ENCODE peak calls at places on chromosome 19, in ten cellular contexts. P, T, K, Y, B, H, C, N, G and A are unnamed samples.

GRCh38 chr19:1811942-1812425 is at the start of gene ATP8B3:
- DNase-seq in B (no peak), N (no peak), Y (no peak), H (no peak), G (no peak), P (no peak), C (no peak), T (no peak), K (no peak), A (no peak)

GRCh38 chr19:12647490-12648071 is 19.0 kb downstream of the MAN2B1 start:
- DNase-seq in G (no peak), P (no peak), Y (no peak), B (no peak), T (peak), C (no peak), N (peak), K (peak), H (peak), A (peak)

GRCh38 chr19:47257411-47258169 is 1.3 kb downstream of the CCDC9 start:
- DNase-seq in N (no peak), B (no peak), K (no peak), G (no peak), C (no peak), Y (no peak), P (no peak), T (no peak), H (no peak), A (no peak)

GRCh38 chr19:47726467-47726866 is 13.2 kb downstream of the EHD2 start:
- DNase-seq in H (no peak), Y (no peak), P (no peak), T (no peak), K (no peak), G (no peak), B (no peak), C (no peak), N (no peak), A (peak)

GRCh38 chr19:19106061-19106551 is 32.2 kb downstream of the TMEM161A start:
- DNase-seq in P (no peak), Y (peak), N (no peak), K (no peak), C (no peak), T (no peak), B (no peak), H (no peak), G (no peak), A (peak)

GRCh38 chr19:56720281-56720680 is 48.7 kb upstream of the ZNF835 start:
- DNase-seq in P (no peak), K (no peak), B (no peak), C (no peak), H (no peak), G (no peak), N (peak), Y (no peak), T (no peak), A (no peak)

GRCh38 chr19:19404879-19405860 is at the start of gene GATAD2A:
- DNase-seq in B (peak), T (peak), H (peak), G (peak), N (peak), C (peak), Y (peak), P (no peak), K (peak), A (peak)

GRCh38 chr19:45901912-45902650 is at the start of gene MYPOP:
- DNase-seq in K (no peak), P (no peak), H (no peak), G (no peak), Y (no peak), C (no peak), N (no peak), B (peak), T (no peak), A (no peak)

GRCh38 chr19:3075605-3076431 is 13.5 kb upstream of the TLE5 start:
- DNase-seq in T (no peak), P (no peak), H (no peak), G (peak), K (peak), N (peak), C (no peak), Y (no peak), B (no peak), A (no peak)

GRCh38 chr19:2171349-2172145 is 7.8 kb downstream of the DOT1L start:
- DNase-seq in N (peak), K (no peak), B (no peak), H (no peak), G (peak), C (no peak), P (no peak), Y (no peak), T (no peak), A (peak)

GRCh38 chr19:343451-343931 is 1.1 kb downstream of the MIER2 start:
- DNase-seq in K (peak), B (no peak), Y (no peak), G (peak), C (no peak), P (no peak), N (no peak), H (no peak), T (peak), A (peak)

GRCh38 chr19:7476941-7477494 is 11.8 kb downstream of the PEX11G start:
- DNase-seq in P (no peak), T (no peak), Y (no peak), N (no peak), C (no peak), B (no peak), H (no peak), K (no peak), G (no peak), A (no peak)

GRCh38 chr19:12786149-12786870 is 5.0 kb upstream of the JUNB start:
- DNase-seq in Y (peak), H (peak), P (no peak), C (peak), B (peak), T (no peak), K (peak), N (peak), G (no peak), A (no peak)

GRCh38 chr19:676343-677105 is at the start of gene FSTL3:
- DNase-seq in T (no peak), B (no peak), P (no peak), H (no peak), N (peak), Y (no peak), G (no peak), C (no peak), K (no peak), A (peak)

GRCh38 chr19:16871870-16872269 is 16.9 kb upstream of the F2RL3 start:
- DNase-seq in N (no peak), H (no peak), G (no peak), C (no peak), P (no peak), K (peak), Y (no peak), B (no peak), T (no peak), A (peak)

GRCh38 chr19:8004723-8005513 is 523 bp downstream of the ELAVL1 start:
- DNase-seq in T (no peak), P (no peak), B (no peak), Y (no peak), H (no peak), K (peak), G (peak), C (no peak), N (no peak), A (no peak)

DNA sequence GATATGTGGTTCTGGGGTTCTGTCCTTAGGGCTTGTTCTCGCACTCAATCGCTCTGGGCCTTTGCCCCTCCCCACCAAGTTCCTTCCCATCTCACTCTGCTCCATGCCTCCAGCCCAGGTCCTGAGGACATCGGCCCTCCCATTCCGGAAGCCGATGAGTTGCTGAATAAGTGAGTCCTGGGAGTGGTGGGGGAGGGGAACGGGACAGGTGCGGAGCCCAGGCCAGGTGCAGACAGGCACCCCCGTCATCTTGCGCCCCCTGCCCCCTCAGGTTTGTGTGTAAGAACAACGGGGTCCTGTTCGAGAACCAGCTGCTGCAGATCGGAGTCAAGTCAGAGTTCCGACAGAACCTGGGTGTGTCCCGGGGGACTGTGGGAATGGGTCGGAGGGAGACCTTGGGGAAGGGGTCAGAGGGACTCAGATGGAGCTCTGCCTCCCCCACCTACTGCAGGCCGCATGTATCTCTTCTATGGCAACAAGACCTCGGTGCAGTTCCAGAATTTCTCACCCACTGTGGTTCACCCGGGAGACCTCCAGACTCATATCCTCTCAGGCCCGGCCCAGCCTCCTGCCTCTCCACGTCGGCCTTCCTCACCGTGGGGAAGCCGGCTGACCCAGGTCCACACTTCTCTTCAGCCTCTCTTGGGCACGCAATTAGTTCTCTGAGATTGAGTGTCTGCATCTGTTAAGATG is 10.1 kb downstream of the FUZ start:
- DNase-seq in H (no peak), P (no peak), C (no peak), N (no peak), Y (no peak), K (no peak), T (no peak), G (no peak), B (no peak), A (no peak)
- TF ChIP-seq CTCF in H (no peak), P (no peak), C (no peak), N (no peak), Y (no peak), K (no peak), T (no peak), G (no peak), B (no peak), A (no peak)

GRCh38 chr19:13872339-13872694 is 4.6 kb upstream of the NANOS3 start:
- DNase-seq in T (no peak), N (no peak), H (no peak), C (no peak), K (no peak), G (no peak), Y (no peak), B (no peak), P (no peak), A (no peak)
- H3K4me3 ChIP-seq in T (no peak), N (no peak), H (peak), C (no peak), K (peak), G (no peak), Y (peak), B (peak), P (peak), A (peak)

GRCh38 chr19:28864577-28865042 is 348.3 kb downstream of the UQCRFS1 start:
- DNase-seq in H (no peak), G (no peak), B (no peak), C (peak), T (no peak), P (no peak), K (no peak), Y (no peak), N (no peak), A (no peak)

GRCh38 chr19:28864024-28864503 is 348.9 kb downstream of the UQCRFS1 start:
- DNase-seq in K (no peak), G (no peak), T (no peak), Y (no peak), C (no peak), B (no peak), P (no peak), N (no peak), H (no peak), A (no peak)

GRCh38 chr19:28862238-28862637 is 350.7 kb downstream of the UQCRFS1 start:
- DNase-seq in Y (no peak), G (no peak), C (peak), N (no peak), K (no peak), H (no peak), T (no peak), B (no peak), P (no peak), A (no peak)

GRCh38 chr19:28855216-28855615 is 357.7 kb downstream of the UQCRFS1 start:
- DNase-seq in Y (no peak), N (no peak), K (no peak), P (no peak), B (no peak), T (no peak), H (no peak), C (no peak), G (no peak), A (no peak)

DNA sequence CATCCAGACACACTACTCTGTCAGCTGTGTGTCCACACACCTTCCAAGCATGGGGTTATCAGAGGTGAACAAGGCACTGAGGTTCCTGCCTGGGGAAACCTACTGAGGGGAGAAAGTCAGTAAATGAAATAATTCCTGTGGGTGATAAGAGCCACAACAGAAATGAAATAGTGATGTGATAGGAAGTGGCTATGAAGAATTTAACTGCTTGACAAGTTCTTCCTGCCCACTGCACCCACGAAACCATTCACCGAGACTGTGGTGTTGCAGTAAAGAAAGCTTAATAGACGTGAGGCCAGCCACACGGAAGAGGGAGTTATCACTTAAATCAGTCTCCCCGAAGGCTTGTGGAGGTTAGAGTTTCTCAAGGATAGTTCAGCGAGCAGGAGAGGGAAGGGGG is 353.1 kb downstream of the UQCRFS1 start:
- DNase-seq in Y (no peak), H (no peak), P (no peak), N (no peak), B (no peak), K (no peak), T (no peak), C (peak), G (no peak), A (no peak)
- TF ChIP-seq CTCF in Y (no peak), H (no peak), P (no peak), N (no peak), B (no peak), K (no peak), T (no peak), C (no peak), G (no peak), A (no peak)

DNA sequence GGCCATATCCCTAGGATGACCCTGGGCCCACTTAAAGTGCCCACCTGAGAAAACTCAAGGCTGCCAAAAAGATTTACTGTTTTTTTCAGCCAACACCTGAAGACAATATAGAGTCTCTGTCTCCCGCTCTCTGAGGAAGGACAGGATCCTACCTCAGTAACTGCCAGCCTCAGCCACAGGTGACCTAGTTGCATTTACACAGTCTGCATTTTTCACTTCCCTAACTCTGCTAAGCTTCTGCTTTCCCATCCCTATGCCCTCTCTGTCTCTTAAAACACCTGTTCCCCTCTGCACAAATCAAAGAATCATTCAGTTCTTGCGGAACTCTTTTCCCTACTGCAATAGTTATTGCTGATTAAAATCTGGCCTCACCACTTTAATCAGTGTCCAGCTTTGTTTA is 609.5 kb downstream of the UQCRFS1 start:
- DNase-seq in N (no peak), H (no peak), Y (no peak), G (peak), C (no peak), T (no peak), B (no peak), P (no peak), K (no peak), A (no peak)
- H3K4me3 ChIP-seq in N (no peak), H (no peak), Y (no peak), G (no peak), C (no peak), T (no peak), B (no peak), P (no peak), K (no peak), A (no peak)

GRCh38 chr19:9847087-9847671 is 12.1 kb downstream of the PIN1 start:
- DNase-seq in G (no peak), B (no peak), T (peak), Y (no peak), P (no peak), N (peak), K (no peak), H (peak), C (no peak), A (peak)
- TF ChIP-seq CTCF in G (peak), B (no peak), T (peak), Y (no peak), P (peak), N (peak), K (no peak), H (no peak), C (no peak), A (peak)

GRCh38 chr19:36796714-36796999 is 24.1 kb upstream of the ZNF850 start:
- DNase-seq in N (no peak), P (no peak), Y (no peak), B (no peak), T (no peak), H (no peak), G (no peak), K (no peak), C (no peak), A (no peak)

DNA sequence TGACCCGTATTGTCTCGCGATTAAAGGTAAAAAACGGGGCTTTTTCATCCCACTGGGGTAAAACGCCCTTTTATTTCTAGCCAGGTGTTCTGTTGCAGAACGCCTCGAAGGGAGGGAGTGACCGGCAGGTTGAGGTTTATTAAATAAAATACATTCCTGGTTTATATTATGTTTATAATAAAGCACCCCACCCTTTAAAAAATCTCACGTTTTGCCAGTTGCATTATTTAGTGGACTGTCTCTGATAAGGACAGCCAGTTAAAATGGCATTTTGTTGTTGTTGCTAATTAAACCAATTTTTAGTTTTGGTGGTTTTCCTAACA is 25.1 kb upstream of the ZNF850 start:
- DNase-seq in B (no peak), G (no peak), Y (no peak), C (no peak), K (no peak), H (no peak), N (no peak), P (no peak), T (no peak), A (no peak)
- H3K4me3 ChIP-seq in B (peak), G (peak), Y (peak), C (peak), K (peak), H (peak), N (peak), P (peak), T (peak), A (peak)

GRCh38 chr19:30498707-30499106 is 126.5 kb downstream of the ZNF536 start:
- DNase-seq in T (no peak), K (no peak), B (no peak), G (no peak), P (no peak), N (no peak), C (no peak), H (no peak), Y (no peak), A (no peak)
- TF ChIP-seq CTCF in T (no peak), K (no peak), B (no peak), G (no peak), P (no peak), N (no peak), C (no peak), H (no peak), Y (no peak), A (no peak)

GRCh38 chr19:5993516-5994406 is 15.8 kb upstream of the RANBP3 start:
- DNase-seq in C (no peak), T (no peak), B (no peak), G (no peak), H (no peak), P (no peak), N (no peak), Y (no peak), K (peak), A (no peak)
- H3K4me3 ChIP-seq in C (no peak), T (no peak), B (no peak), G (no peak), H (peak), P (no peak), N (peak), Y (no peak), K (no peak), A (no peak)